ENCODE peak calls at places on chromosomes 12 and 14, in nine cellular contexts. T is amniotic stem cell; E is cardiac fibroblast; B is COR-L47; F is mucosa of gallbladder; X is heart right ventricle; V is activated T-helper 1 cell treated with anti-CD3 and anti-CD28 coated beads, Interleukin-2, amount 50 U/mL, for 16 hours; Q is NCI-H187; D is ACHN. K is an unnamed sample.

GRCh38 chr14:100622234-100622633 is 35.0 kb upstream of the BEGAIN start:
- DNase-seq in T (no peak), Q (no peak), X (no peak), V (no peak), D (no peak), B (no peak), E (no peak), F (no peak), K (no peak)

GRCh38 chr14:91140672-91141071 is 26.8 kb downstream of the DGLUCY start:
- DNase-seq in F (no peak), B (peak), Q (no peak), X (no peak), V (no peak), E (peak), T (no peak), D (peak), K (no peak)

GRCh38 chr12:15278816-15279658 is 43.3 kb upstream of the PTPRO start:
- DNase-seq in T (no peak), B (peak), V (no peak), F (peak), E (peak), Q (no peak), D (no peak), X (peak), K (no peak)

GRCh38 chr12:92426346-92426745 is 276.4 kb upstream of the PLEKHG7 start:
- DNase-seq in E (no peak), V (no peak), X (no peak), F (no peak), Q (no peak), D (no peak), B (no peak), T (no peak), K (no peak)

GRCh38 chr12:48988030-48988649 is 10.0 kb downstream of the WNT1 start:
- DNase-seq in V (peak), X (peak), T (no peak), D (peak), Q (peak), F (peak), B (no peak), E (peak), K (peak)

GRCh38 chr12:47717046-47717442 is 8.2 kb downstream of the ENDOU start:
- DNase-seq in B (no peak), X (no peak), F (no peak), V (no peak), E (no peak), Q (no peak), D (no peak), T (no peak), K (no peak)

GRCh38 chr14:75877292-75877691 is 104.5 kb downstream of the TGFB3 start:
- DNase-seq in D (no peak), E (peak), B (no peak), X (no peak), V (no peak), F (peak), Q (no peak), T (no peak), K (no peak)

GRCh38 chr14:102088012-102088792 is 1.4 kb upstream of the HSP90AA1 start:
- DNase-seq in D (no peak), B (no peak), X (peak), F (peak), Q (no peak), T (no peak), V (peak), E (peak), K (peak)

GRCh38 chr14:39366460-39367386 is 65.5 kb downstream of the FBXO33 start:
- DNase-seq in Q (no peak), X (no peak), F (no peak), V (no peak), T (no peak), E (no peak), B (no peak), D (no peak), K (no peak)

GRCh38 chr14:103136388-103137271 is 13.4 kb downstream of the TNFAIP2 start:
- DNase-seq in V (no peak), E (peak), X (no peak), Q (no peak), T (peak), F (peak), D (peak), B (no peak), K (no peak)

GRCh38 chr14:32654106-32654505 is 284.6 kb upstream of the NPAS3 start:
- DNase-seq in D (no peak), V (no peak), Q (no peak), E (no peak), B (no peak), T (no peak), X (no peak), F (no peak), K (no peak)

GRCh38 chr12:43826681-43827458 is 9.0 kb upstream of the TMEM117 start:
- DNase-seq in V (no peak), Q (no peak), E (no peak), B (no peak), X (no peak), T (no peak), F (no peak), D (peak), K (no peak)

GRCh38 chr14:23071244-23071974 is 14.1 kb upstream of the CDH24 start:
- DNase-seq in V (peak), B (no peak), D (peak), F (peak), X (peak), E (peak), T (no peak), Q (no peak), K (peak)

GRCh38 chr12:69519871-69520270 is 49.7 kb downstream of the FRS2 start:
- DNase-seq in X (no peak), Q (no peak), E (no peak), T (no peak), V (no peak), B (no peak), D (no peak), F (no peak), K (no peak)

GRCh38 chr12:131975228-131975627 is 25.5 kb downstream of the EP400 start:
- DNase-seq in B (no peak), F (no peak), V (no peak), Q (no peak), T (no peak), D (no peak), X (no peak), E (no peak), K (no peak)

GRCh38 chr14:103401223-103402214 is 16.3 kb downstream of the MARK3 start:
- DNase-seq in B (no peak), E (peak), D (peak), X (no peak), T (peak), Q (no peak), V (no peak), F (no peak), K (no peak)

GRCh38 chr12:106498056-106498455 is 84.7 kb upstream of the RFX4 start:
- DNase-seq in V (no peak), E (peak), D (no peak), B (no peak), X (peak), T (no peak), F (no peak), Q (no peak), K (no peak)

GRCh38 chr14:23556700-23557440 is 799 bp downstream of the THTPA start:
- DNase-seq in D (no peak), T (no peak), B (no peak), X (no peak), F (no peak), Q (no peak), E (no peak), V (no peak), K (no peak)

GRCh38 chr12:109310247-109311125 is 1.4 kb upstream of the FOXN4 start:
- DNase-seq in T (no peak), X (no peak), V (no peak), B (peak), E (no peak), Q (peak), F (no peak), D (no peak), K (no peak)

GRCh38 chr14:29857545-29857944 is 70.1 kb downstream of the PRKD1 start:
- DNase-seq in D (no peak), Q (no peak), B (no peak), V (no peak), T (no peak), X (no peak), E (no peak), F (no peak), K (no peak)

GRCh38 chr12:19402743-19403400 is 36.4 kb upstream of the AEBP2 start:
- DNase-seq in E (peak), Q (no peak), X (peak), F (no peak), B (no peak), D (no peak), V (no peak), T (no peak), K (no peak)

GRCh38 chr12:53994268-53994690 is 5.7 kb upstream of the HOXC9 start:
- DNase-seq in X (no peak), V (no peak), E (no peak), D (no peak), Q (no peak), B (no peak), T (no peak), F (no peak), K (no peak)

GRCh38 chr12:78759387-78759786 is 105.2 kb upstream of the SYT1 start:
- DNase-seq in V (no peak), F (no peak), T (no peak), D (peak), B (no peak), Q (no peak), E (peak), X (no peak), K (no peak)

GRCh38 chr12:84186433-84186832 is 726.2 kb downstream of the SLC6A15 start:
- DNase-seq in B (no peak), T (no peak), E (no peak), X (no peak), D (no peak), F (no peak), Q (no peak), V (no peak), K (no peak)

GRCh38 chr12:10641735-10642500 is 28.5 kb upstream of the MAGOHB start:
- DNase-seq in X (no peak), Q (no peak), E (peak), D (no peak), V (no peak), T (peak), F (peak), B (no peak), K (no peak)

GRCh38 chr14:99260652-99261551 is 11.1 kb downstream of the BCL11B start:
- DNase-seq in Q (no peak), T (no peak), B (no peak), X (no peak), V (no peak), E (no peak), F (no peak), D (no peak), K (no peak)

GRCh38 chr14:95496690-95497241 is 19.7 kb downstream of the SYNE3 start:
- DNase-seq in F (no peak), B (no peak), V (no peak), X (no peak), E (peak), T (no peak), Q (no peak), D (no peak), K (no peak)